ENCODE peak calls at places on chromosomes 11 and 22, in eight cellular contexts. V, K, Z, I, A, R, J and U are unnamed samples.

GRCh38 chr11:43907028-43907966 is 26.7 kb downstream of the ALKBH3 start:
- DNase-seq in V (no peak), K (no peak), Z (no peak), I (no peak), A (no peak), R (peak), J (no peak), U (peak)

GRCh38 chr11:78000193-78000592 is 5.7 kb upstream of the INTS4 start:
- DNase-seq in V (peak), K (peak), Z (peak), I (peak), A (peak), R (peak), J (peak), U (peak)

GRCh38 chr11:75432911-75433321 is at the start of gene KLHL35:
- DNase-seq in V (peak), K (no peak), Z (no peak), I (no peak), A (no peak), R (no peak), J (no peak), U (no peak)

GRCh38 chr22:44242946-44243724 is 62.4 kb downstream of the PARVG start:
- DNase-seq in V (no peak), K (no peak), Z (no peak), I (no peak), A (no peak), R (no peak), J (no peak), U (no peak)

GRCh38 chr11:117538731-117539130 is 211.1 kb downstream of the CEP164 start:
- DNase-seq in V (no peak), K (no peak), Z (no peak), I (no peak), A (no peak), R (no peak), J (peak), U (no peak)

GRCh38 chr11:460331-461199 is 10.5 kb downstream of the PTDSS2 start:
- DNase-seq in V (peak), K (no peak), Z (no peak), I (no peak), A (peak), R (no peak), J (no peak), U (no peak)

GRCh38 chr11:79088967-79089366 is 351.9 kb downstream of the TENM4 start:
- DNase-seq in V (no peak), K (no peak), Z (no peak), I (no peak), A (no peak), R (no peak), J (no peak), U (no peak)

GRCh38 chr22:34105461-34106062 is 185.3 kb upstream of the LARGE1 start:
- DNase-seq in V (no peak), K (peak), Z (no peak), I (no peak), A (no peak), R (peak), J (no peak), U (peak)

GRCh38 chr11:27427183-27427980 is 45.2 kb downstream of the LGR4 start:
- DNase-seq in V (peak), K (no peak), Z (peak), I (no peak), A (peak), R (no peak), J (no peak), U (peak)

GRCh38 chr22:28005513-28005912 is 86.5 kb upstream of the PITPNB start:
- DNase-seq in V (no peak), K (no peak), Z (no peak), I (no peak), A (no peak), R (no peak), J (no peak), U (no peak)

GRCh38 chr11:129721685-129722084 is 94.0 kb upstream of the TMEM45B start:
- DNase-seq in V (no peak), K (no peak), Z (no peak), I (no peak), A (no peak), R (no peak), J (no peak), U (no peak)

GRCh38 chr11:74330065-74330858 is 18.8 kb upstream of the P4HA3 start:
- DNase-seq in V (peak), K (peak), Z (peak), I (no peak), A (peak), R (peak), J (peak), U (peak)

GRCh38 chr11:18765554-18765953 is 26.0 kb downstream of the PTPN5 start:
- DNase-seq in V (peak), K (no peak), Z (no peak), I (no peak), A (peak), R (peak), J (no peak), U (peak)

GRCh38 chr22:22171357-22172218 is 73.0 kb upstream of the VPREB1 start:
- DNase-seq in V (peak), K (peak), Z (peak), I (no peak), A (no peak), R (peak), J (peak), U (peak)

GRCh38 chr11:101458161-101458560 is 125.6 kb downstream of the TRPC6 start:
- DNase-seq in V (no peak), K (peak), Z (peak), I (no peak), A (no peak), R (peak), J (no peak), U (peak)

GRCh38 chr11:68191661-68192579 is 21.2 kb downstream of the KMT5B start:
- DNase-seq in V (no peak), K (peak), Z (no peak), I (no peak), A (no peak), R (peak), J (no peak), U (peak)

GRCh38 chr11:61657566-61657965 is 22.6 kb upstream of the DAGLA start:
- DNase-seq in V (peak), K (peak), Z (no peak), I (no peak), A (no peak), R (peak), J (no peak), U (no peak)

GRCh38 chr22:39985383-39986045 is 9.2 kb upstream of the FAM83F start:
- DNase-seq in V (no peak), K (no peak), Z (no peak), I (no peak), A (no peak), R (peak), J (no peak), U (no peak)

GRCh38 chr11:118677977-118678376 is 1.5 kb downstream of the TREH start:
- DNase-seq in V (no peak), K (no peak), Z (no peak), I (no peak), A (no peak), R (no peak), J (no peak), U (no peak)

GRCh38 chr11:43833657-43834073 is 47.0 kb upstream of the ALKBH3 start:
- DNase-seq in V (peak), K (peak), Z (peak), I (no peak), A (peak), R (peak), J (no peak), U (peak)

GRCh38 chr11:12316432-12316831 is 60.9 kb upstream of the PARVA start:
- DNase-seq in V (no peak), K (no peak), Z (no peak), I (no peak), A (no peak), R (no peak), J (no peak), U (no peak)

GRCh38 chr22:35627267-35628041 is 10.3 kb upstream of the MB start:
- DNase-seq in V (peak), K (peak), Z (peak), I (peak), A (peak), R (peak), J (peak), U (peak)

GRCh38 chr11:62788991-62789390 is 1.8 kb downstream of the TMEM179B start:
- DNase-seq in V (no peak), K (no peak), Z (no peak), I (no peak), A (no peak), R (no peak), J (no peak), U (no peak)

GRCh38 chr22:30701872-30702271 is 7.2 kb downstream of the OSBP2 start:
- DNase-seq in V (no peak), K (peak), Z (peak), I (no peak), A (peak), R (peak), J (peak), U (peak)

GRCh38 chr11:22670803-22671202 is 4.4 kb downstream of the GAS2 start:
- DNase-seq in V (peak), K (peak), Z (no peak), I (peak), A (peak), R (peak), J (no peak), U (no peak)

GRCh38 chr22:36068776-36069344 is 40.2 kb upstream of the RBFOX2 start:
- DNase-seq in V (no peak), K (peak), Z (no peak), I (no peak), A (no peak), R (no peak), J (peak), U (peak)

GRCh38 chr11:120950880-120951279 is 73.0 kb upstream of the TBCEL start:
- DNase-seq in V (no peak), K (no peak), Z (no peak), I (no peak), A (no peak), R (no peak), J (no peak), U (no peak)

GRCh38 chr22:22693531-22693884 is 49.1 kb downstream of the GGTLC2 start:
- DNase-seq in V (no peak), K (peak), Z (no peak), I (no peak), A (no peak), R (no peak), J (no peak), U (no peak)

GRCh38 chr11:120807414-120808150 is 216.3 kb upstream of the TBCEL start:
- DNase-seq in V (peak), K (peak), Z (peak), I (peak), A (peak), R (peak), J (peak), U (peak)

GRCh38 chr11:10600570-10601248 is 32.2 kb upstream of the LYVE1 start:
- DNase-seq in V (no peak), K (no peak), Z (no peak), I (no peak), A (no peak), R (no peak), J (no peak), U (no peak)

GRCh38 chr11:614583-615452 is 932 bp downstream of the IRF7 start:
- DNase-seq in V (no peak), K (peak), Z (peak), I (no peak), A (no peak), R (peak), J (no peak), U (peak)

GRCh38 chr22:29225422-29226090 is 19.9 kb downstream of the EMID1 start:
- DNase-seq in V (peak), K (no peak), Z (peak), I (no peak), A (no peak), R (no peak), J (peak), U (peak)

GRCh38 chr11:36447947-36448346 is 62.1 kb downstream of the TRAF6 start:
- DNase-seq in V (no peak), K (peak), Z (no peak), I (no peak), A (no peak), R (peak), J (no peak), U (no peak)

DNA sequence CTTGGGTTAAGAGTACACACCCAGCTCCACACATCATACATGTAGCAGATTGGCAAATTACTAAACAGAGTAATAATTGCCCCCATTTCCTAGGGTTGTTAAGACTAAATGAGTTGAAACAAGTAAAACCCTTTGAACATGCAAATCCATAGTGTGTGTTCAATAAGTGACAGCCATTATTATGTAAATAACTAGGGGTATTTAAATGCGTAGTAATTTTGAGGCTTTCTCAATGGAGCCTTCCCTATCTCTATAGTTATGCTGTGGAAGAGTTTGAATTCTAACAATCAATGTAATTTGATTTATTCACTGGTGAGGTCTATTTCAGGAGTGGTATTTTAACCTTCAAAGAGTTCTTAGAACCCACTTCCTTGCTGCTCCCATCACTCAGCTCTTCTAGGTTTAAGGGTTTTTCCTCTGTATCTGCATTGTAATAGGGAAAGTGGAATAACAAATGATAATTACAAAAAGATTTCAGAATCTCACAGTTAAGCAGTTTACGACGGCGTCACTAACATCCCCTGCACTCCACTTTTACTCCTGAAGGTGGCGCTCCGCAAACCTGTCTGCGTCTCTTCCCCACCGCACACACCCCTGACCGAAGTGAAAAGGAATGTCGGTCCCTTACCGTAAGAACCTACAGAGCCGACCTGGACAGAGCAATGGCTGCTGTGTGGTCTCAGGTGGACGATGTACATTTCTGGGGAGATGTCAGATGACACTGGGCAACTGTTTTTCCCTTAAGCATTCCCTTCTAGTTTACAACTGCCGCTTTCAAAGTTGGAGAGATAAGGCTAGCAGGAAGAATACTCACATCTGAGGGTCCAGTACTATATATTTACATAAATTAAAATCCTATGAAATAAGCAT is 80.8 kb downstream of the ZC3H12C start:
- DNase-seq in V (peak), K (peak), Z (peak), I (no peak), A (peak), R (peak), J (peak), U (peak)
- H3K4me3 ChIP-seq in V (no peak), K (no peak), Z (no peak), I (no peak), A (no peak), R (no peak), J (no peak), U (no peak)

GRCh38 chr11:122655527-122656072 is at the start of gene UBASH3B:
- DNase-seq in V (peak), K (peak), Z (peak), I (peak), A (peak), R (peak), J (peak), U (peak)

GRCh38 chr11:122653911-122654310 is 1.6 kb upstream of the UBASH3B start:
- DNase-seq in V (peak), K (no peak), Z (no peak), I (no peak), A (peak), R (no peak), J (no peak), U (peak)

GRCh38 chr11:122656073-122656630 is 630 bp downstream of the UBASH3B start:
- DNase-seq in V (peak), K (peak), Z (peak), I (no peak), A (no peak), R (peak), J (no peak), U (peak)

GRCh38 chr11:122659676-122660571 is 4.4 kb downstream of the UBASH3B start:
- DNase-seq in V (no peak), K (no peak), Z (no peak), I (no peak), A (no peak), R (no peak), J (no peak), U (no peak)

DNA sequence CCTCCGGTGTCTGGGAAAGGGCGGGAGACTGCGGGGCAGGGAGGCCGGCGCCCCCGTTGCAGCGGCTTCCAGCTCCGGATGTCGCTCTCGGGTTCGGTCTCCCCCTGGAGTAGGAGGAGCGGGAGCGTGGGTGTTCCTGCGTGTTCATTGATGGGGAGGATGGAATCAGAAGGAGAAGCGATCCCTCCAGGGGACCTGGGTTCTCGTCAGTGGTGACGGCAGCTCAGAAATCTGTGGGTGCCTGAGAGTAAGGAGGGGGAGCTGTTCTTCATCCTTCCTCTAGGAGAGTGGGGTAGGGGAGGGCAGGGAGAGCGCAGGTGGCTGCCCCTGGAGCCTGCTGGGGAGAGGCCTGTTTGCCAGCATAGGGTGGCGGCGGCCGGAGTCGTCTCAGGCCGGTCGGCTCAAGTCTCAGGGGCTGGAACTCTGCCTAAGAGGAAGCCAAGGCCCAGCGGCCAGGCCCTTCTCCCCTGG is 1.1 kb downstream of the UBASH3B start:
- DNase-seq in V (no peak), K (peak), Z (no peak), I (no peak), A (peak), R (peak), J (no peak), U (peak)
- TF ChIP-seq CTCF in V (no peak), K (no peak), Z (peak), I (no peak), A (no peak), R (peak), J (peak), U (no peak)

GRCh38 chr22:38111941-38112355 is 1.5 kb upstream of the BAIAP2L2 start:
- DNase-seq in V (no peak), K (no peak), Z (no peak), I (no peak), A (no peak), R (no peak), J (no peak), U (no peak)

GRCh38 chr22:38109391-38110000 is 988 bp downstream of the BAIAP2L2 start:
- DNase-seq in V (no peak), K (no peak), Z (no peak), I (no peak), A (no peak), R (no peak), J (no peak), U (no peak)

GRCh38 chr22:38110863-38111852 is 674 bp upstream of the BAIAP2L2 start:
- DNase-seq in V (no peak), K (no peak), Z (peak), I (no peak), A (peak), R (no peak), J (no peak), U (no peak)

GRCh38 chr22:38108561-38109319 is 1.7 kb downstream of the BAIAP2L2 start:
- DNase-seq in V (no peak), K (no peak), Z (no peak), I (no peak), A (no peak), R (no peak), J (no peak), U (no peak)

DNA sequence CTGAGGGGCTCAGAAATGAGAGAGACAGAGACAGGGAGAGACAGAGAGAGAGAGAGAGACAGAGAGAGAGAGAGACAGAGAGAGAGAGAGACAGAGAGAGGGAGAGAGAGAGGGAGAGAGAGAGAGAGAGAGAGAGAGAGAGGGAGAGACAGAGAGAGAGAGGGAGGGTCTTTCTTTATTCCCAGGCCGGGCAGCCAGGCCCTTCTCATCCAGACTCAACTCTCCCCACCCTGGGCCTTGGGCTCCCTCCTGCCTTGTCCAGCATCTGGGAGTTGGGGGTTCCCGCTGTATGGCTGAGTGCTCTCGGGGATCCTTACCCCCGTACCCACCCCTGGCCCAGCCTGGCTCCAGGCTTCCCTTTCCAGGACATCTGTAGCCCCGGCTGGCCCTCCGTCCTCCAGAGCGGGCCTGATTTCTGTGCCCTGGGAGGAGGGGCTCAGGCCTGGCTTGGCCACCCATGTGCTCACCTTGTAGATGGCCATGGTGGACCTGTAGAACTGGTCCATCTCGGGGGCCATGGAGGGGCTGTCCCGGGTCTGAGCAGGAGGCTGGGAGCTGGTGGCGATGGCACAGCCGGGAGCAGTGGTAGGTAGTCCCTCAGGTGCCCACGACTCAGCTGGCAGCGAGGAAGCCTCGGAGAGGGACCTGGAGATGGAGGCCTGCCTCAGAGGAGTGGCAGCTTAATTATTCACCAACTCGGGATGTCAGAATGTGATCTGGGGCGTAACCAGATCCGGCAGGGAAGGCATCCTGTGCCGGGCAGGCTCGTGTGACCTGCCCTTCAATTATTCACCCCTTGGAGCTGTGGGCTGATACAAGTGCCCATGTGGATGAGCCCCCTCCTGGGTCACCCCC is at the start of gene BAIAP2L2:
- DNase-seq in V (no peak), K (peak), Z (no peak), I (no peak), A (no peak), R (no peak), J (no peak), U (no peak)
- H3K4me3 ChIP-seq in V (no peak), K (no peak), Z (no peak), I (no peak), A (no peak), R (no peak), J (no peak), U (no peak)

GRCh38 chr22:38153821-38154562 is 27.6 kb downstream of the PLA2G6 start:
- DNase-seq in V (no peak), K (no peak), Z (no peak), I (no peak), A (no peak), R (no peak), J (no peak), U (no peak)
- TF ChIP-seq CTCF in V (no peak), K (peak), Z (no peak), I (no peak), A (no peak), R (no peak), J (no peak), U (no peak)

GRCh38 chr22:46589141-46589748 is 30.9 kb upstream of the GRAMD4 start:
- DNase-seq in V (no peak), K (no peak), Z (no peak), I (no peak), A (no peak), R (no peak), J (no peak), U (no peak)
- H3K4me3 ChIP-seq in V (no peak), K (no peak), Z (no peak), I (no peak), A (no peak), R (no peak), J (no peak), U (no peak)

DNA sequence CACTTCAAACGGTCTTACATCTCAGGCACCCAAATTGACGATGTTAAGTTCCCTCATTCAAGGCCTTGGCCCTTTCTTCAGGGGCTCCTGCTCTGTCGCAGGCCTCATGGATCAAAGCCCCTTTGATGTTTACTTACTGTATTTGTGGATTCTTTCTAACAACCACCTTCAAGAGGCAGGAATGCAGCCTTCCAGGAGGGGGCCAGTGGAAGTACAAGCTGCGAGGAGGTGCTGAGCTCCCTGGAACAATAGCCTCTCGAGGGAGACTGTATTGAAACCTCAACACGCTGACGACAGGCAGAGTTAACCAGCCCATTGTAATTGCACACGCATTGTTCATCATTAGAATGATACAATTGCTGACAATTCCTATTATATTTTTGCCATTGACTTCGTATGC is 209.1 kb downstream of the ST3GAL4 start:
- DNase-seq in V (no peak), K (no peak), Z (no peak), I (no peak), A (no peak), R (no peak), J (no peak), U (no peak)
- TF ChIP-seq CTCF in V (no peak), K (no peak), Z (no peak), I (no peak), A (no peak), R (no peak), J (no peak), U (no peak)